ENCODE peak calls at places on chromosomes 11 and 22, in four cellular contexts. One of them, this sample, is unnamed.
A peak's percentile ranks its signal among the peaks of the same experiment; 100 is the strongest.

GRCh38 chr11:134069996-134070845 is 1.3 kb downstream of the JAM3 start:
- DNase-seq in GM12878: no peak
- DNase-seq in K562: no peak
- DNase-seq in HepG2: no peak
- DNase-seq in this sample: no peak

GRCh38 chr11:11786771-11787170 is 55.0 kb upstream of the USP47 start:
- DNase-seq in GM12878: no peak
- DNase-seq in K562: peak; percentile 19
- DNase-seq in HepG2: no peak
- DNase-seq in this sample: no peak

GRCh38 chr22:41660416-41660815 is 28.3 kb downstream of the SNU13 start:
- DNase-seq in GM12878: no peak
- DNase-seq in K562: no peak
- DNase-seq in HepG2: no peak
- DNase-seq in this sample: no peak

GRCh38 chr22:46269564-46269963 is 1.8 kb downstream of the TTC38 start:
- DNase-seq in GM12878: no peak
- DNase-seq in K562: no peak
- DNase-seq in HepG2: no peak
- DNase-seq in this sample: no peak

GRCh38 chr22:21837184-21837979 is 30.1 kb downstream of the MAPK1 start:
- DNase-seq in GM12878: no peak
- DNase-seq in K562: no peak
- DNase-seq in HepG2: peak; percentile 72
- DNase-seq in this sample: no peak

GRCh38 chr11:129701706-129702105 is 113.9 kb upstream of the TMEM45B start:
- DNase-seq in GM12878: no peak
- DNase-seq in K562: peak; percentile 5
- DNase-seq in HepG2: no peak
- DNase-seq in this sample: no peak

GRCh38 chr11:19493446-19493845 is 219.2 kb upstream of the NAV2 start:
- DNase-seq in GM12878: no peak
- DNase-seq in K562: no peak
- DNase-seq in HepG2: no peak
- DNase-seq in this sample: no peak

GRCh38 chr11:7890417-7891179 is 40.5 kb downstream of the OR10A6 start:
- DNase-seq in GM12878: no peak
- DNase-seq in K562: no peak
- DNase-seq in HepG2: no peak
- DNase-seq in this sample: no peak

GRCh38 chr11:56521955-56522354 is 21.1 kb downstream of the OR5M11 start:
- DNase-seq in GM12878: no peak
- DNase-seq in K562: no peak
- DNase-seq in HepG2: peak; percentile 2
- DNase-seq in this sample: peak; percentile 16

GRCh38 chr11:120793806-120794479 is 230.0 kb upstream of the TBCEL start:
- DNase-seq in GM12878: no peak
- DNase-seq in K562: no peak
- DNase-seq in HepG2: no peak
- DNase-seq in this sample: no peak

GRCh38 chr11:128831781-128832497 is 35.2 kb downstream of the KCNJ1 start:
- DNase-seq in GM12878: peak; percentile 40
- DNase-seq in K562: no peak
- DNase-seq in HepG2: no peak
- DNase-seq in this sample: no peak

GRCh38 chr11:78332174-78332866 is 85.3 kb downstream of the GAB2 start:
- DNase-seq in GM12878: no peak
- DNase-seq in K562: no peak
- DNase-seq in HepG2: no peak
- DNase-seq in this sample: no peak

GRCh38 chr11:119720311-119720710 is 8.7 kb downstream of the NECTIN1 start:
- DNase-seq in GM12878: no peak
- DNase-seq in K562: no peak
- DNase-seq in HepG2: no peak
- DNase-seq in this sample: no peak

GRCh38 chr11:81071641-81072040 is 1630.8 kb upstream of the TENM4 start:
- DNase-seq in GM12878: no peak
- DNase-seq in K562: no peak
- DNase-seq in HepG2: no peak
- DNase-seq in this sample: no peak

GRCh38 chr11:126561327-126561893 is 205.9 kb downstream of the ST3GAL4 start:
- DNase-seq in GM12878: no peak
- DNase-seq in K562: peak; percentile 47
- DNase-seq in HepG2: peak; percentile 34
- DNase-seq in this sample: peak; percentile 80

GRCh38 chr11:36618025-36618700 is 20.1 kb upstream of the RAG2 start:
- DNase-seq in GM12878: no peak
- DNase-seq in K562: no peak
- DNase-seq in HepG2: no peak
- DNase-seq in this sample: no peak

GRCh38 chr22:26477341-26477731 is 6.2 kb downstream of the HPS4 start:
- DNase-seq in GM12878: no peak
- DNase-seq in K562: no peak
- DNase-seq in HepG2: no peak
- DNase-seq in this sample: no peak

GRCh38 chr22:35192121-35192918 is 65.0 kb upstream of the HMGXB4 start:
- DNase-seq in GM12878: no peak
- DNase-seq in K562: no peak
- DNase-seq in HepG2: no peak
- DNase-seq in this sample: no peak

GRCh38 chr11:2156416-2157182 is 4.4 kb downstream of the INS start:
- DNase-seq in GM12878: no peak
- DNase-seq in K562: peak; percentile 79
- DNase-seq in HepG2: peak; percentile 42
- DNase-seq in this sample: peak; percentile 86

GRCh38 chr11:12085371-12086251 is 24.8 kb upstream of the MICAL2 start:
- DNase-seq in GM12878: no peak
- DNase-seq in K562: no peak
- DNase-seq in HepG2: peak; percentile 77
- DNase-seq in this sample: no peak

GRCh38 chr22:50249382-50250248 is 1.4 kb downstream of the HDAC10 start:
- DNase-seq in GM12878: no peak
- DNase-seq in K562: no peak
- DNase-seq in HepG2: no peak
- DNase-seq in this sample: no peak

GRCh38 chr11:68816917-68817419 is 24.7 kb downstream of the CPT1A start:
- DNase-seq in GM12878: no peak
- DNase-seq in K562: no peak
- DNase-seq in HepG2: no peak
- DNase-seq in this sample: no peak

GRCh38 chr11:57680552-57680874 is 12.6 kb downstream of the ZDHHC5 start:
- DNase-seq in GM12878: no peak
- DNase-seq in K562: no peak
- DNase-seq in HepG2: no peak
- DNase-seq in this sample: no peak

GRCh38 chr22:29146771-29147170 is 58.9 kb upstream of the EMID1 start:
- DNase-seq in GM12878: no peak
- DNase-seq in K562: no peak
- DNase-seq in HepG2: no peak
- DNase-seq in this sample: no peak

GRCh38 chr11:15472405-15472799 is 357.7 kb downstream of the INSC start:
- DNase-seq in GM12878: no peak
- DNase-seq in K562: no peak
- DNase-seq in HepG2: no peak
- DNase-seq in this sample: no peak

GRCh38 chr11:112526699-112527410 is 266.2 kb upstream of the PLET1 start:
- DNase-seq in GM12878: no peak
- DNase-seq in K562: no peak
- DNase-seq in HepG2: no peak
- DNase-seq in this sample: no peak

GRCh38 chr11:47466701-47467250 is 17.8 kb upstream of the RAPSN start:
- DNase-seq in GM12878: no peak
- DNase-seq in K562: no peak
- DNase-seq in HepG2: no peak
- DNase-seq in this sample: no peak

GRCh38 chr11:61974766-61975631 is 7.6 kb upstream of the FTH1 start:
- DNase-seq in GM12878: no peak
- DNase-seq in K562: no peak
- DNase-seq in HepG2: peak; percentile 81
- DNase-seq in this sample: no peak

GRCh38 chr11:132803436-132803835 is 728.9 kb downstream of the OPCML start:
- DNase-seq in GM12878: no peak
- DNase-seq in K562: no peak
- DNase-seq in HepG2: no peak
- DNase-seq in this sample: no peak

GRCh38 chr11:3622521-3622920 is 19.3 kb downstream of the ART5 start:
- DNase-seq in GM12878: no peak
- DNase-seq in K562: no peak
- DNase-seq in HepG2: no peak
- DNase-seq in this sample: no peak

GRCh38 chr11:63564785-63565350 is 1.7 kb upstream of the PLAAT2 start:
- DNase-seq in GM12878: no peak
- DNase-seq in K562: no peak
- DNase-seq in HepG2: no peak
- DNase-seq in this sample: no peak

GRCh38 chr11:19642759-19643158 is 69.9 kb upstream of the NAV2 start:
- DNase-seq in GM12878: no peak
- DNase-seq in K562: no peak
- DNase-seq in HepG2: no peak
- DNase-seq in this sample: no peak

GRCh38 chr11:32215157-32215556 is 124.3 kb downstream of the RCN1 start:
- DNase-seq in GM12878: no peak
- DNase-seq in K562: no peak
- DNase-seq in HepG2: no peak
- DNase-seq in this sample: no peak

GRCh38 chr11:11843233-11843632 is 1.5 kb downstream of the USP47 start:
- DNase-seq in GM12878: no peak
- DNase-seq in K562: no peak
- DNase-seq in HepG2: peak; percentile 58
- DNase-seq in this sample: no peak

GRCh38 chr22:27933186-27933983 is 14.3 kb upstream of the PITPNB start:
- DNase-seq in GM12878: no peak
- DNase-seq in K562: no peak
- DNase-seq in HepG2: no peak
- DNase-seq in this sample: no peak

GRCh38 chr11:122746050-122746478 is 90.5 kb downstream of the UBASH3B start:
- DNase-seq in GM12878: peak; percentile 87
- DNase-seq in K562: no peak
- DNase-seq in HepG2: no peak
- DNase-seq in this sample: no peak

GRCh38 chr22:36156515-36157419 is 3.8 kb downstream of the APOL3 start:
- DNase-seq in GM12878: no peak
- DNase-seq in K562: peak; percentile 50
- DNase-seq in HepG2: peak; percentile 41
- DNase-seq in this sample: peak; percentile 43

GRCh38 chr22:50530857-50531545 is 1.2 kb upstream of the TYMP start:
- DNase-seq in GM12878: no peak
- DNase-seq in K562: no peak
- DNase-seq in HepG2: peak; percentile 47
- DNase-seq in this sample: peak; percentile 79

GRCh38 chr22:17368727-17369552 is at the start of gene CECR2:
- DNase-seq in GM12878: peak; percentile 7
- DNase-seq in K562: peak; percentile 78
- DNase-seq in HepG2: no peak
- DNase-seq in this sample: peak; percentile 70

GRCh38 chr22:17371446-17371845 is 2.2 kb downstream of the CECR2 start:
- DNase-seq in GM12878: no peak
- DNase-seq in K562: no peak
- DNase-seq in HepG2: no peak
- DNase-seq in this sample: no peak

GRCh38 chr22:17370766-17371181 is 1.5 kb downstream of the CECR2 start:
- DNase-seq in GM12878: no peak
- DNase-seq in K562: no peak
- DNase-seq in HepG2: no peak
- DNase-seq in this sample: no peak

GRCh38 chr22:17369553-17370035 is 334 bp downstream of the CECR2 start:
- DNase-seq in GM12878: no peak
- DNase-seq in K562: no peak
- DNase-seq in HepG2: no peak
- DNase-seq in this sample: peak; percentile 60

GRCh38 chr22:17370036-17370765 is 941 bp downstream of the CECR2 start:
- DNase-seq in GM12878: no peak
- DNase-seq in K562: no peak
- DNase-seq in HepG2: no peak
- DNase-seq in this sample: peak; percentile 56
- TF ChIP-seq ETV6 in GM12878: no peak
- TF ChIP-seq ETV6 in K562: no peak
- TF ChIP-seq ETV6 in HepG2: no peak
- TF ChIP-seq ETV6 in this sample: no peak

GRCh38 chr11:387193-387793 is 6.7 kb upstream of the PKP3 start:
- DNase-seq in GM12878: no peak
- DNase-seq in K562: no peak
- DNase-seq in HepG2: no peak
- DNase-seq in this sample: no peak
- TF ChIP-seq CREM in GM12878: no peak
- TF ChIP-seq CREM in K562: no peak
- TF ChIP-seq CREM in HepG2: no peak
- TF ChIP-seq CREM in this sample: no peak

GRCh38 chr11:67412495-67413179 is 2.8 kb upstream of the CARNS1 start:
- DNase-seq in GM12878: no peak
- DNase-seq in K562: no peak
- DNase-seq in HepG2: no peak
- DNase-seq in this sample: no peak
- TF ChIP-seq TCF7 in GM12878: no peak
- TF ChIP-seq TCF7 in K562: no peak
- TF ChIP-seq TCF7 in HepG2: no peak
- TF ChIP-seq TCF7 in this sample: no peak

DNA sequence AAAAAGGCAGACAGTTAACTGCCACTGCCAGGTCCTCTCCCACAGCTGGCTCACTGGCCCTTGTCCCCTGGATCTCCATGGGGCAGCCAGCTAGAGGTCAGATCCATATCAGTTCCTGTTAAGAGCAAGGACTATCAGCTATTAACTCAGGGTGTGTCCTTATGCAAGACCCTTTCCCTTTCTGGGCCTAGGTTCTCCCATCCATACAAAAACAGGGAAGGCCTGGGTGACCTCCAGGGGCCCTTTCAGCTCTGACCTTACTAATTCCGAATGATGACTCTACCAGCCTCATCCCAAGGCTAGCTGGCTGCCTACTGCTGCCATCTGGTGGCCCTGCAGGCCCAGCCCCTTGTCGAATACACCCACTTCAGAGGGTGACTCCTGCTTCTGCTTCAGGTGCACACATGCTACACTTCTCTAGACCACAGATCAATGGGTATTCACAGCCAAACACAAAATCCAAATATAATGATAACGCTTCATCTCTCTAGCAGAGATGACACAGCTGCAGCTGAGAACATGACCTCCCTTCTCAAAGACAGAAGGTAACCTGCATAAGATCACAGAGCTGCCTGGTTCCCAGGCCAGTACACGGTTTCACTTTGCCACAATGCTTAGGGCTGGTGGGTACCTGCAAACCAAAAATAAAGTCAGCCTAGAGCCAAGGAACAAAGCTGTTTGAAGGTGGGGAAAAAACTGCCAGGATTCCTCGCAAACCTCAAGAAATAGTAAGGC is 34.1 kb downstream of the SERGEF start:
- DNase-seq in GM12878: no peak
- DNase-seq in K562: peak; percentile 52
- DNase-seq in HepG2: peak; percentile 59
- DNase-seq in this sample: peak; percentile 73
- TF ChIP-seq ETV6 in GM12878: no peak
- TF ChIP-seq ETV6 in K562: no peak
- TF ChIP-seq ETV6 in HepG2: no peak
- TF ChIP-seq ETV6 in this sample: no peak

This sample was measured in WTC11.